ENCODE peak calls at places on chromosomes 2 and 18, in five cellular contexts. Q is H1, J is neuronal stem cell, W is mesenchymal stem cell, F is trophoblast cell. X is an unnamed sample.

GRCh38 chr2:165417009-165417408 is 52.5 kb upstream of the CSRNP3 start:
- DNase-seq in F (no peak), J (no peak), W (no peak), Q (no peak), X (no peak)

GRCh38 chr2:222635295-222635694 is 20.6 kb downstream of the FARSB start:
- DNase-seq in J (no peak), W (no peak), Q (no peak), F (no peak), X (no peak)

GRCh38 chr2:127593228-127594115 is 52.5 kb upstream of the GPR17 start:
- DNase-seq in W (no peak), J (no peak), F (no peak), Q (no peak), X (no peak)

GRCh38 chr2:47094519-47095155 is 60.5 kb downstream of the STPG4 start:
- DNase-seq in J (no peak), Q (no peak), W (peak), F (no peak), X (no peak)

GRCh38 chr2:42792087-42792582 is 248 bp downstream of the HAAO start:
- DNase-seq in Q (no peak), F (peak), W (no peak), J (no peak), X (no peak)

GRCh38 chr2:65367517-65367916 is 64.9 kb downstream of the SPRED2 start:
- DNase-seq in F (peak), W (peak), Q (no peak), J (no peak), X (no peak)

GRCh38 chr18:75159238-75159518 is 49.8 kb downstream of the PTGR3 start:
- DNase-seq in W (no peak), Q (no peak), J (no peak), F (no peak), X (no peak)

GRCh38 chr2:202965810-202966454 is 48.7 kb upstream of the NBEAL1 start:
- DNase-seq in W (peak), J (no peak), F (peak), Q (no peak), X (peak)

GRCh38 chr2:170652637-170653417 is 62.3 kb upstream of the SP5 start:
- DNase-seq in W (no peak), F (no peak), J (no peak), Q (no peak), X (no peak)

GRCh38 chr2:236743623-236744280 is 174.1 kb downstream of the ACKR3 start:
- DNase-seq in J (no peak), Q (no peak), W (peak), F (peak), X (no peak)

GRCh38 chr2:97910403-97911209 is 85.1 kb downstream of the TMEM131 start:
- DNase-seq in F (peak), J (no peak), W (peak), Q (no peak), X (no peak)

GRCh38 chr2:2812117-2812516 is 481.0 kb upstream of the MYT1L start:
- DNase-seq in Q (no peak), J (no peak), W (no peak), F (no peak), X (no peak)

GRCh38 chr2:26921323-26921722 is 49.1 kb upstream of the MAPRE3 start:
- DNase-seq in F (no peak), J (no peak), W (no peak), Q (no peak), X (no peak)
- H2BK12ac ChIP-seq in F (no peak), J (no peak), W (no peak), Q (no peak), X (no peak)

DNA sequence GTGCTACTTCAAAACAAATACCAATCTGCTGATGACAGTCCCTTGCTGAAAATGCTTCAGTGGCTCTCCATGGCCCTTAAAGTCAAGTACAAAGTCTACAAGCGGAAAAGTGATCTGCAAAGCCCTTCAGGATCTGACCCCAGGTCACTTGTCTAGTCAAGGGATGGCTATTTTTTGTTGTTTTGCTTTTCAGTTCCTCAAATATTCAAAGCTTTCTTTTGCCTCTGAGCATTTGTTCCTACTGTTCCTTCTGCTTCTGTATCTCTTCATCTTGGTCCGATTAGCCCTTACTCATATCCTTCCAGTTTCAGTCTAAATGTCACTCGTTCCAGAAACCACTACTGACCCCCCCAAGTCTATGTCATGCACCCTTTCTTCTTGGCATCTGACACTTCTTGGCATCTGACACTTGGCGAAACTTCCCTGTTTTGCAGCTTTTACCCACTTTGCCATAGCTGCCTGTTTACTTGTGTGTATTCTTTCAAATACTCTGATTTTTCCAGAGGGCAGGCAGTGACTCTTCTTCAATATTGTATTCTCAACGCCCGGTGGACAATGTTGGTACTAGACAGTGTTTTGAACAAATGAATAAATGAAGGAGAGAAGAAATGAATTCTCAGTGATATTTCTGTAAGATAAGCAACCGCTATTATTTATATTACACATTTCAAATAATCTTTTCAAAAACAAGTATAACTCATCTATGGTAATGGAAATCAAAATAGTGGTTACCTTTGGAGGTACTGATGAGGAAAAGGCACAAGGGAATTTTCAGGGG is 175.9 kb upstream of the FN1 start:
- DNase-seq in F (peak), Q (no peak), W (no peak), J (no peak), X (no peak)
- H2BK120ac ChIP-seq in F (peak), Q (no peak), W (no peak), J (no peak), X (no peak)

GRCh38 chr2:106970471-106971261 is 84.7 kb upstream of the ST6GAL2 start:
- DNase-seq in W (peak), J (no peak), F (peak), Q (no peak), X (no peak)
- H2AFZ ChIP-seq in W (no peak), J (no peak), F (no peak), Q (no peak), X (no peak)

DNA sequence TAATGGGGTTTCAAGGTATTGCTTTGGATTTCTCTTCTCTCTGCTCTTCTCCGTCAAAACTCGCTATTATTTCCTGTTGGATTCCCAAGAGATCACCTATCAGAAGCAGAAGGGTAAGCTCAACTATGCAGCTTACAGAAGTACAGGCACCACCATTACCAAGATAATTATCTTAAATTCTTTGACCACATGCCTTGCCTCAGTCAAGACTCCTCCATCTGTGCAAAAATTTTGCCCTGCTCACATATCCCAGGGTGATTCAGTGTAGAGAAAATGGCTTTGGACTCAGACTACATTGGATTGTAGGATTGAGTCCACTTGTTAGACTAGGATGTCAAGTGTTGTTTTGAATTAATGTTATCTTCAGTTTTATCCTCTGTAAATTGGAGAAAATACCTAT is 698.7 kb downstream of the TDRD15 start:
- DNase-seq in Q (no peak), F (peak), J (no peak), W (no peak), X (no peak)
- H2BK12ac ChIP-seq in Q (no peak), F (no peak), J (no peak), W (no peak), X (no peak)

GRCh38 chr2:120743657-120744056 is 8.0 kb downstream of the GLI2 start:
- DNase-seq in J (no peak), W (no peak), Q (no peak), F (no peak), X (peak)

GRCh38 chr2:120738786-120739771 is 3.4 kb downstream of the GLI2 start:
- DNase-seq in W (peak), Q (no peak), F (no peak), J (peak), X (peak)

GRCh38 chr2:120740765-120741513 is 5.3 kb downstream of the GLI2 start:
- DNase-seq in Q (no peak), F (no peak), W (peak), J (peak), X (peak)

GRCh38 chr2:120740375-120740764 is 4.7 kb downstream of the GLI2 start:
- DNase-seq in W (no peak), Q (no peak), J (peak), F (no peak), X (peak)

GRCh38 chr2:120741514-120742448 is 6.1 kb downstream of the GLI2 start:
- DNase-seq in Q (no peak), F (no peak), J (peak), W (peak), X (peak)
- H2BK120ac ChIP-seq in Q (peak), F (peak), J (peak), W (peak), X (no peak)